ENCODE peak calls at places on chromosome 1, in eight cellular contexts. X is left ventricle myocardium superior, K is upper lobe of right lung, G is A549, S is fibroblast of mammary gland, I is NCI-H69, W is AG09309, U is iris pigment epithelial cell. P is an unnamed sample.

GRCh38 chr1:46622341-46622740 is 5.7 kb upstream of the MOB3C start:
- DNase-seq in X (no peak), K (no peak), G (peak), S (peak), I (peak), W (no peak), U (no peak), P (no peak)

GRCh38 chr1:157099633-157100009 is at the start of gene ETV3L:
- DNase-seq in X (peak), K (peak), G (no peak), S (no peak), I (no peak), W (no peak), U (no peak), P (no peak)

GRCh38 chr1:145777357-145778145 is 46.3 kb downstream of the RNF115 start:
- DNase-seq in X (no peak), K (no peak), G (no peak), S (peak), I (no peak), W (no peak), U (no peak), P (no peak)

GRCh38 chr1:181485276-181486097 is 2.2 kb downstream of the CACNA1E start:
- DNase-seq in X (peak), K (peak), G (no peak), S (no peak), I (peak), W (no peak), U (no peak), P (peak)

GRCh38 chr1:154419620-154420020 is 14.5 kb downstream of the IL6R start:
- DNase-seq in X (peak), K (peak), G (peak), S (peak), I (no peak), W (peak), U (peak), P (no peak)

GRCh38 chr1:47184771-47185677 is 4.8 kb downstream of the PDZK1IP1 start:
- DNase-seq in X (no peak), K (peak), G (no peak), S (no peak), I (no peak), W (no peak), U (no peak), P (no peak)

GRCh38 chr1:158793604-158794003 is 12.6 kb upstream of the OR6N2 start:
- DNase-seq in X (no peak), K (no peak), G (no peak), S (no peak), I (no peak), W (no peak), U (no peak), P (no peak)

GRCh38 chr1:228695015-228695955 is 40.0 kb upstream of the RHOU start:
- DNase-seq in X (no peak), K (no peak), G (no peak), S (peak), I (no peak), W (no peak), U (no peak), P (no peak)

GRCh38 chr1:23103001-23103879 is 65.4 kb downstream of the LUZP1 start:
- DNase-seq in X (no peak), K (no peak), G (peak), S (peak), I (no peak), W (no peak), U (peak), P (no peak)

GRCh38 chr1:197915797-197916686 is 1.1 kb upstream of the LHX9 start:
- DNase-seq in X (peak), K (peak), G (peak), S (peak), I (peak), W (peak), U (peak), P (peak)

GRCh38 chr1:203581841-203582240 is 44.8 kb upstream of the ATP2B4 start:
- DNase-seq in X (no peak), K (no peak), G (no peak), S (no peak), I (no peak), W (no peak), U (no peak), P (no peak)